ENCODE peak calls at places on chromosomes 12 and 14, in four cellular contexts. Y is transverse colon, B is PC-9, X is ovary. M is an unnamed sample.
A peak's percentile ranks its signal among the peaks of the same experiment; 100 is the strongest.

GRCh38 chr12:31874961-31875608 is 84.1 kb upstream of the RESF1 start:
- DNase-seq in Y (peak; percentile 40), B (peak; percentile 13), X (no peak), M (peak; percentile 84)

GRCh38 chr14:67964391-67964812 is 144.8 kb downstream of the RAD51B start:
- DNase-seq in Y (no peak), B (peak; percentile 44), X (no peak), M (no peak)

GRCh38 chr14:20976291-20976690 is 13.5 kb upstream of the METTL17 start:
- DNase-seq in Y (no peak), B (no peak), X (no peak), M (no peak)

GRCh38 chr14:76772300-76773187 is 11.3 kb downstream of the VASH1 start:
- DNase-seq in Y (peak; percentile 26), B (no peak), X (peak; percentile 85), M (peak; percentile 80)

GRCh38 chr12:27931390-27931789 is 41.1 kb downstream of the PTHLH start:
- DNase-seq in Y (no peak), B (no peak), X (no peak), M (no peak)

GRCh38 chr12:32134144-32134888 is 27.7 kb downstream of the BICD1 start:
- DNase-seq in Y (peak; percentile 14), B (peak; percentile 23), X (no peak), M (no peak)

GRCh38 chr12:109436181-109436546 is 40.9 kb downstream of the KCTD10 start:
- DNase-seq in Y (no peak), B (no peak), X (no peak), M (no peak)

GRCh38 chr12:93299262-93299846 is 78.4 kb upstream of the NUDT4 start:
- DNase-seq in Y (no peak), B (no peak), X (no peak), M (no peak)

GRCh38 chr12:91811481-91812287 is 334.0 kb downstream of the BTG1 start:
- DNase-seq in Y (peak; percentile 79), B (peak; percentile 48), X (peak; percentile 78), M (peak; percentile 85)

GRCh38 chr12:1837541-1838206 is 17.3 kb downstream of the LRTM2 start:
- DNase-seq in Y (no peak), B (no peak), X (no peak), M (peak; percentile 46)

GRCh38 chr12:132356686-132357622 is 27.6 kb upstream of the GALNT9 start:
- DNase-seq in Y (peak; percentile 47), B (peak; percentile 76), X (peak; percentile 59), M (peak; percentile 62)

DNA sequence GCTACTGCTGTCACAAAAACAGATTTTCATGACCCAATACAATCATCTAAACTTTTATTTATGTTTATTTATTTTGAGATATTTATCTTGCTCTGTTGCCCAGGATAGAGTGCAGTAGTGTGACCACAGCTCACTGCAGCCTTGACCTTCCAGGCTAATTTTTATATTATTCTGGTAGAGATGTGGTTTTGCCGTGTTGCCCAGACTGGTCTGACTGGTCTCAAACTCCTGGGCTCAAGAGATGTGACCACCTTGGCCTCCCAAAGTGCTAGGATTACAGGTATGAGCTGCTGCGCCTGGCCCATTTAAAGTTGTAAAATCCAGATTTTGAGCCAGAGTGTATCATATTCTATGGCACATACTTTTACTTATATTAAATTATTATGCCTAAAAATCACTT is 49.2 kb downstream of the DDHD1 start:
- DNase-seq in Y (no peak), B (peak; percentile 49), X (no peak), M (no peak)
- H3K4me1 ChIP-seq in Y (no peaks in the 10 kb centered on the region), B (peaks cover 21% of the 10 kb centered on the region), X (no peaks in the 10 kb centered on the region), M (peaks cover 17% of the 10 kb centered on the region)

GRCh38 chr14:33765251-33765650 is 185.6 kb downstream of the EGLN3 start:
- DNase-seq in Y (no peak), B (no peak), X (no peak), M (no peak)

GRCh38 chr14:33756833-33757232 is 194.0 kb downstream of the EGLN3 start:
- DNase-seq in Y (no peak), B (no peak), X (no peak), M (no peak)

GRCh38 chr14:33758545-33758944 is 192.3 kb downstream of the EGLN3 start:
- DNase-seq in Y (no peak), B (no peak), X (no peak), M (no peak)

GRCh38 chr14:33767721-33768457 is 183.0 kb downstream of the EGLN3 start:
- DNase-seq in Y (no peak), B (no peak), X (no peak), M (no peak)

GRCh38 chr14:33762462-33762861 is 188.4 kb downstream of the EGLN3 start:
- DNase-seq in Y (no peak), B (no peak), X (no peak), M (no peak)
- H3K4me1 ChIP-seq in Y (peaks cover 9% of the 10 kb centered on the region), B (no peaks in the 10 kb centered on the region), X (peaks cover 2% of the 10 kb centered on the region), M (no peaks in the 10 kb centered on the region)

DNA sequence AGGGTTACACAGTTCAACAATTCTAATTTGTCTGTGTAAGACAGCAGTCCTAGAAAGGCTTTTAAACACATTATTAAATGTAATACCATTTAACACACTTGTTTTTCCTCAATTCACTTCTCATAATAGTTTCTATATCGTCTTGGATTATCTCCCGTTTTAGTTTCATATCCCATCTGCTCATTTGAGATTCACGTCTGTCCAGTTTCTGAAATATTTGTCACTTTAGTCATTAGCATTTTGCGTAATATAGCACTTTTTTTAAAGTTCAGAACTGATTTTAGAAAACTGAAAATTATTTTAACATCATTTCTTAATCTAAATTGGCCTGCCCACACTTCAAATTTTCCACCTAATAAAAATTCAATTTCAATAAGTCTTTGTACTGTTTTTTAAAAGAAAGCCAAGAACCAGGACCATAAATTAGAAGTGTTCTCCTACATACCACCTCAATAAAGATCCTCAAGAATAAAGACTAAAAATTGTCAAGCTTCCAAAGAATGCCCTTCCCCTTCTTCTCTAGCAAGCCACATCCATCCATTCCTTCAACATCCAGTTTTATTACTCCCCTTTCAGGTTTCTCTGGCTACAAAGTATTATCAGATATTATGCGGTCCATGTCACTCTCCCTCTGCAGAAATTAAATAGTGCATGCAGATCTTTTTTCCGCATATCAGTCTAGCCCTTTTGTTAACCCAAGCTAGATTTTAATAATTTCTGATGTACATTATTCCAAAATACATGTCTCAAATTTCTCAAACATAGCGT is 11.9 kb downstream of the MED13L start:
- DNase-seq in Y (no peak), B (no peak), X (no peak), M (no peak)
- H3K4me1 ChIP-seq in Y (peaks cover 80% of the 10 kb centered on the region), B (peaks cover 29% of the 10 kb centered on the region), X (peaks cover 19% of the 10 kb centered on the region), M (peaks cover 33% of the 10 kb centered on the region)

DNA sequence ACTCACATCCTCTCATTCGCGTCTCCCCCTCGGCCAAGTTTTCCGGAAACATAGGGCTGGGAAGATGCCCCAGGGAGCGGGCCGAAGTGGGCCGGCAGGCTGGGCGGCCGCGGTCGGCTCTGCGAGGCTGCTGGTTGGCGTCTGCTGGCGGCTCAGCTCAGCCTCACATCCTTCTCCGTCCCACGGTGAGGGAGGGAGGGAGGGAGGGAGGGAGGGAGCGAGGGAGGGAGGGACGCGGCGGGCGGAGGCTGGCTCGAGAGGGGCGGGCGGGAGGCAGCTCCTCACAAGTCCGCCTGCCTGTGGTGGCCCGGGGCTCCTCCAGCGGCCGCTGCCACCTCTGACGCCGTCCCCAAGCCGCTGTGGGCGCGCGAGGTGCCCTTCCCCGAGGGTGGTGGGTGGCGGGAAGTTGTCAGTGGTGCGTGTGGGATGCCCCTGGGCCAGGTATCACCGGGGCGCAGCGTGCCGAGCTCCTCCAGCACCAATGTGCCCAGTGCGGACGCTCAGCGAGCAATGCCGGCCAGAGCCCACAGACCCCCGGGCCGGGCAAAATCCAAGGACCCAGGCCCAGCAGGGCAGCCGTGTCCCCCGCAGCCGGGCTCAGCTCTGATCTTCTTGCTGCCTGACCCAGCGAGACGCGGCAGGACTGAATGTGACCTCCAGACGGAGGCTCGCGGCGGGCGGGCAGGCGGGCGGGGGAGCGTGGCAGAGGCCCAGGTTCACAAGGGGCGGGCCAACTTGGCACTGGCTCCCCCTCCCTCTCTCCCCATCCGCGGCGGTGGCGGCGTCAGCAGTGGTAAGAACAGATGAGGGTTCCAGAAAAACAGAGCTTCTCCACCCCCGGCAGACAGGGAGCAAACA is 94.0 kb downstream of the RFLNA start:
- DNase-seq in Y (peak; percentile 85), B (peak; percentile 88), X (peak; percentile 92), M (peak; percentile 93)
- H3K4me1 ChIP-seq in Y (peaks cover 78% of the 10 kb centered on the region), B (peaks cover 67% of the 10 kb centered on the region), X (peaks cover 27% of the 10 kb centered on the region), M (peaks cover 64% of the 10 kb centered on the region)

GRCh38 chr12:116210762-116211161 is 66.7 kb downstream of the MED13L start:
- DNase-seq in Y (no peak), B (no peak), X (no peak), M (no peak)
- H3K4me1 ChIP-seq in Y (peaks cover 44% of the 10 kb centered on the region), B (no peaks in the 10 kb centered on the region), X (peaks cover 5% of the 10 kb centered on the region), M (peaks cover 4% of the 10 kb centered on the region)

GRCh38 chr14:104658325-104658712 is 31.1 kb upstream of the INF2 start:
- DNase-seq in Y (no peak), B (no peak), X (no peak), M (peak; percentile 82)

GRCh38 chr14:104659146-104659545 is 30.3 kb upstream of the INF2 start:
- DNase-seq in Y (no peak), B (no peak), X (no peak), M (peak; percentile 76)

GRCh38 chr14:104661086-104661485 is 28.3 kb upstream of the INF2 start:
- DNase-seq in Y (no peak), B (no peak), X (no peak), M (no peak)

GRCh38 chr14:104660597-104660996 is 28.8 kb upstream of the INF2 start:
- DNase-seq in Y (peak; percentile 39), B (no peak), X (no peak), M (peak; percentile 93)

DNA sequence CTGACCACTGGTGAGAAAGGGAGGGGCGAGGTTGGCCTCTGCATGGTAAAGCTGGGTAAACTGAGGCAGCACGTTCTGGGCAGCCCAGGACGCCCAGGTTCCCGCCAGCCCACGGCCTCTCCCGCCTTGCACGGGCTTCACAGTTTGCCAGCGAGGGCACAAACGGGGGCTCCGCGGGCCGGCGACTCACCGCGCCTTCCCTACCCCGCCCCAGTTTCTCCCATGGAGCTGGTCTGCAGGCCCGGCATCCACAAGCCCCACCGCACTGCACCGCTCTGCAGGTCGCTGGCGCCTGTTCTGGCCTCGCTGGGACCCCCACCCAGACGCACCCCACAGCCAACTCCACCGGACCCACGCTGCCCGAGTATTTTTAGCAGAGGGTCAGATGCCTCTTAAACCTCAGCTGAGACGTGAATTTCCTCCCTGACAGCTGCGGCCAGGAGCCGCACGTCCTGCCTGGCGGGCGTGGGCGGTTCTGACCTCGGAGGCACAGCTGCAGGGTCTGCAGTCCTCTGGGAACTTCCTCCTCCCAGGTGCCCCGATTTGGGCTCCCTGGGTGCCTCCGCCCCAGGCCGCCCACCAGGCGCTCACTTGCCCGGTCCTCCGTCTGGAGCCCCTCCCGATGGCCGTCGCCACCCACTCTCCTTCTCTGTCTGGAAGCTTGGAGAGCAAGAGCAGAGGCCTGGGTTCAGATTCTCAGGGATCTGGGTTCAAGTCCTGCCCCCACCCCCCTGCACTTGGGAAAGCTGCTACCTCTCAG is 29.5 kb upstream of the INF2 start:
- DNase-seq in Y (no peak), B (no peak), X (no peak), M (peak; percentile 84)
- H3K4me1 ChIP-seq in Y (no peaks in the 10 kb centered on the region), B (no peaks in the 10 kb centered on the region), X (no peaks in the 10 kb centered on the region), M (peaks cover 61% of the 10 kb centered on the region)

GRCh38 chr12:6775775-6776174 is 3.5 kb downstream of the LAG3 start:
- DNase-seq in Y (no peak), B (no peak), X (no peak), M (no peak)
- H3K4me1 ChIP-seq in Y (peaks cover 72% of the 10 kb centered on the region), B (no peaks in the 10 kb centered on the region), X (peaks cover 8% of the 10 kb centered on the region), M (peaks cover 11% of the 10 kb centered on the region)

GRCh38 chr12:4148418-4149056 is 125.0 kb upstream of the CCND2 start:
- DNase-seq in Y (peak; percentile 80), B (no peak), X (no peak), M (peak; percentile 96)
- H3K4me1 ChIP-seq in Y (peaks cover 23% of the 10 kb centered on the region), B (no peaks in the 10 kb centered on the region), X (no peaks in the 10 kb centered on the region), M (peaks cover 20% of the 10 kb centered on the region)